ENCODE peak calls at places on chromosomes 5 and 9, in seven cellular contexts. K is heart right ventricle, P is stomach, N is PC-9, D is foreskin fibroblast, S is HFF-Myc, I is GM12864. C is an unnamed sample.

GRCh38 chr5:37921452-37921851 is 81.6 kb upstream of the GDNF start:
- DNase-seq in K (no peak), S (no peak), N (no peak), D (peak), P (no peak), I (no peak), C (peak)

GRCh38 chr5:56729488-56729887 is 85.9 kb upstream of the MAP3K1 start:
- DNase-seq in N (no peak), S (no peak), P (no peak), I (no peak), K (no peak), D (no peak), C (no peak)

GRCh38 chr9:21251162-21251561 is 11.4 kb upstream of the IFNA14 start:
- DNase-seq in D (no peak), N (no peak), I (no peak), S (no peak), P (no peak), K (no peak), C (no peak)

GRCh38 chr5:89566340-89566739 is 683.4 kb upstream of the MEF2C start:
- DNase-seq in K (no peak), I (no peak), P (no peak), S (no peak), D (no peak), N (no peak), C (no peak)

GRCh38 chr5:172568308-172568923 is 72.6 kb upstream of the NEURL1B start:
- DNase-seq in N (no peak), I (no peak), P (no peak), K (no peak), D (no peak), S (no peak), C (no peak)

GRCh38 chr5:95823738-95824609 is 1.4 kb upstream of the GLRX start:
- DNase-seq in I (no peak), D (peak), S (peak), P (peak), K (peak), N (peak), C (peak)

GRCh38 chr9:95757026-95757425 is 118.5 kb upstream of the ERCC6L2 start:
- DNase-seq in S (no peak), P (no peak), D (no peak), I (no peak), N (no peak), K (no peak), C (peak)

GRCh38 chr9:132717326-132717945 is 47.2 kb downstream of the GTF3C4 start:
- DNase-seq in S (no peak), K (no peak), N (no peak), P (no peak), I (no peak), D (no peak), C (no peak)

GRCh38 chr9:33851301-33851700 is 34.3 kb downstream of the UBE2R2 start:
- DNase-seq in D (no peak), K (no peak), I (no peak), N (no peak), P (no peak), S (no peak), C (peak)

GRCh38 chr5:113246371-113246870 is 188.4 kb downstream of the TSSK1B start:
- DNase-seq in P (no peak), D (peak), S (no peak), N (no peak), I (no peak), K (peak), C (peak)

GRCh38 chr9:37512439-37512838 is 26.7 kb downstream of the POLR1E start:
- DNase-seq in I (no peak), P (no peak), S (no peak), D (no peak), N (no peak), K (no peak), C (no peak)

GRCh38 chr9:12698986-12699385 is 5.8 kb downstream of the TYRP1 start:
- DNase-seq in S (no peak), P (no peak), N (no peak), K (no peak), D (no peak), I (no peak), C (no peak)

DNA sequence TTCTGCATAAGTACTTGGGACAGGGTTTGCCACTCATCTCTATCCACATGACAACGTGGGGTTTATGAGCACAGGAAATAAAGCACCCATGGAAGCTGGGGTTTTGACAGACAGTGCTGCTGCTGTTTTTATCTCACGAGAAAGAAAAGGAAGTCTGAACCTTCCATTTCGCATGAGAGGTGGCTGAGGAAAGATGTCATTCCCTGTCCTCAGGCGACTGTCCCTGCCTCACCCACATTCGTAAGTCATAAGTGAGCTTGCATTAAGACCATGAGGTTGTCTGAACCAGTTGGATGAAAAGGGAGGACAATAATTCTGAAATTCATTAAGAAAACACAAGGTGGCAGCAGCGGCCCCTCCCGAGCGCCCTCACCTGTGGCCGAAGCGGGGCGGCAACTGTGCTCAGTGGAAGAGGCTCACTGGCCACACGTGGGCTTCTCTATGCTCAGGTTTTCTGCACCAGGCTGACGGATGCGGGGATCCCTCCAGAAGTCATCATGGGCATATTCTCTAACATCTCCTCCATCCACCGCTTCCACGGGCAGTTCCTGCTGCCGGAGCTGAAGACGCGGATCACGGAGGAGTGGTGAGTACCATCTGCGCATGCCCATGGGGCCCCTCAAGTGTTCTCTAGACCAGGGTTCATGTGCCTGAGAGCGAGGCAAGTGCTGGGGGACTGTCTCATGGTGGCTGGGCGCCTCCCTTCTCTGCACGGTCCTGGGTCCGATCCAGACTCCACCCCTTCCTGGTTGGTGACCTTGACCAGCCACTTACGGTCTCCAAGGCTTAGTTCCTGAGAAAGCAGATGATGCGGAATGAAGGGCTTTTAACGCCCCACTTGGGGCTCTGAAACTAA is 54.7 kb upstream of the SUSD3 start:
- DNase-seq in S (no peak), N (peak), K (peak), D (peak), P (peak), I (peak), C (peak)
- H3K4me3 ChIP-seq in S (no peak), N (no peak), K (peak), D (no peak), P (peak), I (no peak), C (peak)

DNA sequence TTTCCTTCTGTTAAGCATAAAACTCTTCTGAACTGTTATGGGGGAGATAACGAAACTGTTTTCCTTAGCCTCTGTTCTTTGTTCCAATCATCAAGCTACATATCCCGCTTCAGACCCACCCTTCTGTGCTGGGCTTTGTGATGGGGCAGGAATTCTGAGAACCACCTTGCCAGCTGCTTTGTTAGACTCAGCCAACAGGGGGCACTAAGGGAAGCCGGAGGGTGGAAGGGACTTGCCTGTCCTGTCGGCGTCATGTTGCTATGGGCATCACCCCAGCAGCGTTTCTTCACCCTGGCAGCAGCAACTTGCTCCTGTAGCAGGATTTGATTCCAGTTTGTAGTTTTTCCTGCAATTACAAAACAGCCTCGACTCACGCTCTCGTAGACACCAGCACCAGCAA is 169.1 kb downstream of the CAAP1 start:
- DNase-seq in I (no peak), S (no peak), P (no peak), N (no peak), K (no peak), D (no peak), C (peak)
- TF ChIP-seq CTCF in I (peak), S (peak), P (no peak), N (peak), K (peak), D (peak), C (peak)

DNA sequence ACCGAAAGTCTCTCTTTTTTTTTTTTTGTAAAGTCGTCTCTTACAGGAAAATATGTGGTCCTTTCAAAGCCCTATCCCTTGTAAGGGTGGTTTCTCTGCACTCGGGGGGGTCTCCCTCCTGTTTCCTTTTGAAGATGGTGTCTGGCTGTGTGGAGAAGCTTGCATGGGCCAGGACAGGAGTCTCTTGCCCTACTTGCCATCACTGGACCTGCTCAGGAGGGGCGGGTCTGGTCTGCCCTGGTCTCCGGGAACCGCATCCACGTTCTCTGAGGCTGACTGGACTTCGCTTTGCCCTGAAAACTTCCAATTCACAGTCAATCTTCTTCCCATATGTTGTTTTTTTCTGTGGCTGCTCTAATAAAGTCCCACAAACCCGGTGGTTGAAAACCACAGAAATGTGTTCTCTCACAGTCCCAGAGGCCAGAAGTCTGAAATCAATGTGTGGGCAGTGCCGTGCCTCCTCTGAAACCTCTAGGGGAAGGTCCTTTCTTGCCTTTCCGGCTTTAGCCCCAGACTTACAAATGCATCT is 92.9 kb upstream of the IER5L start:
- DNase-seq in S (peak), D (peak), I (peak), N (no peak), P (no peak), K (no peak), C (peak)
- H3K4me3 ChIP-seq in S (no peak), D (peak), I (peak), N (no peak), P (no peak), K (no peak), C (no peak)

GRCh38 chr5:143972068-143972467 is 160.1 kb downstream of the HMHB1 start:
- DNase-seq in I (no peak), S (no peak), D (no peak), P (no peak), K (no peak), N (no peak), C (no peak)

GRCh38 chr5:143966280-143966679 is 154.3 kb downstream of the HMHB1 start:
- DNase-seq in D (no peak), P (no peak), K (no peak), N (no peak), S (no peak), I (no peak), C (no peak)

GRCh38 chr5:143964919-143965318 is 153.0 kb downstream of the HMHB1 start:
- DNase-seq in K (no peak), P (no peak), S (no peak), N (peak), D (no peak), I (no peak), C (peak)

DNA sequence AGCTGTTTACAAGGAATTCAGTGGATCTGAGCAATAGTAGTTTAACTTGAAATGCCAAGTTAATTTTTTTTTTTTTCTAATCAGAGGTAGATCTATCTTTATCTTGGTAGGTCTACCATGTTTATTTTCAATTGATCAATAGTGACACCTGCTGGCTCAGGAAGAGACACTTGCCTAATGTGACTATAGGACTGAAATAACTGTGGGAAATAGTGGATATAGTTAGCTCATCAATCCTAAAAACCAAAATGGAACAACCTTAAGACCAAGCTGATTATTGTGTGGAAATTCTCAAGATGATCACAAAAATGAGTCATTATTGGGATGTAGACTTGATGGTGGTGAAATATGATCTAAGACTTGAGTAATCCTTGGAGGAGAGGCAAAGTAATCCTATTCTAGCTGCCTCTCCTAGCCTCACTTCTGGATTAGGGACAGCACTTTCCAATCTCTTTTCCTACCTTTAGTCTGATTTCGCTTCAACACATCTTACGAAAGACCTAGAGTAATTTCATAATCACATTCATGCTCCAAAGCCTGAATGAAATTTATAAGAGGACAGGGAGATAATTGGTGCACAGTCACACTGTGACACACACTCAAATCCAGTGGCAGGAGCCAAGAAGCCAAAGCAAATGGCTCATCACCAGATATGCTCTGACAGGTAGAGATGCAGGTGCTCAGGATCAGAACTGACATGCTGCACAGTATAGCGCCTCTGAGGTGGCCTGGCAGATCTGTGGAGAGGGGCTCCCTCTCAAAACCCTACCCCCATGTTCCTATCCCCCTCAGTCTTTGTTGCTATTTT is 156.3 kb downstream of the HMHB1 start:
- DNase-seq in S (peak), D (peak), N (peak), K (no peak), I (peak), P (no peak), C (peak)
- TF ChIP-seq CTCF in S (peak), D (peak), N (peak), K (peak), I (peak), P (no peak), C (peak)

GRCh38 chr5:103259705-103260355 is 1.3 kb downstream of the MACIR start:
- DNase-seq in I (no peak), N (peak), S (no peak), K (no peak), P (no peak), D (peak), C (peak)

GRCh38 chr5:103263054-103263453 is 4.5 kb downstream of the MACIR start:
- DNase-seq in K (no peak), N (no peak), P (no peak), D (no peak), S (no peak), I (no peak), C (no peak)

GRCh38 chr5:103260951-103261350 is 2.4 kb downstream of the MACIR start:
- DNase-seq in S (no peak), I (peak), N (no peak), P (no peak), D (no peak), K (no peak), C (no peak)

GRCh38 chr5:103264529-103264928 is 6.0 kb downstream of the MACIR start:
- DNase-seq in N (no peak), D (no peak), I (no peak), P (no peak), S (no peak), K (no peak), C (no peak)

GRCh38 chr5:103262422-103262871 is 3.9 kb downstream of the MACIR start:
- DNase-seq in I (no peak), P (no peak), S (no peak), D (no peak), N (peak), K (no peak), C (peak)
- H3K4me3 ChIP-seq in I (no peak), P (no peak), S (no peak), D (peak), N (peak), K (no peak), C (no peak)

C was measured in fibroblast of mammary gland.